ENCODE peak calls at places on chromosomes 13 and 19, in four cellular contexts. One of them, this sample, is unnamed.

GRCh38 chr19:51129716-51130115 is 5.0 kb downstream of the SIGLEC9 start:
- DNase-seq in cardiac fibroblast: no peak
- DNase-seq in activated B cell treated with CpG ODN at 0.5 μM for 24 hours: no peak
- DNase-seq in heart left ventricle: no peak
- DNase-seq in this sample: no peak

GRCh38 chr13:30744056-30744684 is 8.8 kb downstream of the ALOX5AP start:
- DNase-seq in cardiac fibroblast: peak
- DNase-seq in activated B cell treated with CpG ODN at 0.5 μM for 24 hours: peak
- DNase-seq in heart left ventricle: no peak
- DNase-seq in this sample: no peak

GRCh38 chr13:98172570-98173405 is 4.3 kb downstream of the RNF113B start:
- DNase-seq in cardiac fibroblast: peak
- DNase-seq in activated B cell treated with CpG ODN at 0.5 μM for 24 hours: no peak
- DNase-seq in heart left ventricle: no peak
- DNase-seq in this sample: no peak

GRCh38 chr19:15452111-15453047 is 2.6 kb upstream of the WIZ start:
- DNase-seq in cardiac fibroblast: peak
- DNase-seq in activated B cell treated with CpG ODN at 0.5 μM for 24 hours: no peak
- DNase-seq in heart left ventricle: peak
- DNase-seq in this sample: no peak

GRCh38 chr13:73481877-73482445 is 423.2 kb downstream of the KLF5 start:
- DNase-seq in cardiac fibroblast: no peak
- DNase-seq in activated B cell treated with CpG ODN at 0.5 μM for 24 hours: no peak
- DNase-seq in heart left ventricle: no peak
- DNase-seq in this sample: no peak

GRCh38 chr19:33005440-33005839 is 33.4 kb downstream of the FAAP24 start:
- DNase-seq in cardiac fibroblast: no peak
- DNase-seq in activated B cell treated with CpG ODN at 0.5 μM for 24 hours: no peak
- DNase-seq in heart left ventricle: no peak
- DNase-seq in this sample: no peak

GRCh38 chr19:33241091-33241529 is 15.5 kb upstream of the SLC7A10 start:
- DNase-seq in cardiac fibroblast: no peak
- DNase-seq in activated B cell treated with CpG ODN at 0.5 μM for 24 hours: no peak
- DNase-seq in heart left ventricle: no peak
- DNase-seq in this sample: no peak

GRCh38 chr13:40181203-40181845 is 485.1 kb downstream of the FOXO1 start:
- DNase-seq in cardiac fibroblast: peak
- DNase-seq in activated B cell treated with CpG ODN at 0.5 μM for 24 hours: no peak
- DNase-seq in heart left ventricle: no peak
- DNase-seq in this sample: no peak

GRCh38 chr19:12647490-12648071 is 19.0 kb downstream of the MAN2B1 start:
- DNase-seq in cardiac fibroblast: peak
- DNase-seq in activated B cell treated with CpG ODN at 0.5 μM for 24 hours: no peak
- DNase-seq in heart left ventricle: peak
- DNase-seq in this sample: no peak

GRCh38 chr13:109665211-109665610 is 121.2 kb downstream of the IRS2 start:
- DNase-seq in cardiac fibroblast: no peak
- DNase-seq in activated B cell treated with CpG ODN at 0.5 μM for 24 hours: no peak
- DNase-seq in heart left ventricle: no peak
- DNase-seq in this sample: no peak

GRCh38 chr13:78609464-78610205 is 6.3 kb upstream of the POU4F1 start:
- DNase-seq in cardiac fibroblast: no peak
- DNase-seq in activated B cell treated with CpG ODN at 0.5 μM for 24 hours: no peak
- DNase-seq in heart left ventricle: no peak
- DNase-seq in this sample: no peak

GRCh38 chr13:102846261-102847015 is 606 bp downstream of the ERCC5 start:
- DNase-seq in cardiac fibroblast: peak
- DNase-seq in activated B cell treated with CpG ODN at 0.5 μM for 24 hours: no peak
- DNase-seq in heart left ventricle: peak
- DNase-seq in this sample: no peak

GRCh38 chr19:15042003-15042402 is 7.3 kb upstream of the CASP14 start:
- DNase-seq in cardiac fibroblast: no peak
- DNase-seq in activated B cell treated with CpG ODN at 0.5 μM for 24 hours: no peak
- DNase-seq in heart left ventricle: no peak
- DNase-seq in this sample: no peak

GRCh38 chr13:20702530-20702929 is 969 bp upstream of the IL17D start:
- DNase-seq in cardiac fibroblast: no peak
- DNase-seq in activated B cell treated with CpG ODN at 0.5 μM for 24 hours: no peak
- DNase-seq in heart left ventricle: no peak
- DNase-seq in this sample: no peak

GRCh38 chr13:32883501-32883900 is 132.7 kb upstream of the KL start:
- DNase-seq in cardiac fibroblast: no peak
- DNase-seq in activated B cell treated with CpG ODN at 0.5 μM for 24 hours: no peak
- DNase-seq in heart left ventricle: no peak
- DNase-seq in this sample: no peak

GRCh38 chr19:10339977-10340376 is 553 bp upstream of the ICAM3 start:
- DNase-seq in cardiac fibroblast: no peak
- DNase-seq in activated B cell treated with CpG ODN at 0.5 μM for 24 hours: no peak
- DNase-seq in heart left ventricle: no peak
- DNase-seq in this sample: no peak

GRCh38 chr19:29266603-29267002 is 53.7 kb upstream of the UQCRFS1 start:
- DNase-seq in cardiac fibroblast: no peak
- DNase-seq in activated B cell treated with CpG ODN at 0.5 μM for 24 hours: no peak
- DNase-seq in heart left ventricle: no peak
- DNase-seq in this sample: no peak

GRCh38 chr19:36573948-36574726 is 1.0 kb upstream of the ZNF529 start:
- DNase-seq in cardiac fibroblast: peak
- DNase-seq in activated B cell treated with CpG ODN at 0.5 μM for 24 hours: no peak
- DNase-seq in heart left ventricle: no peak
- DNase-seq in this sample: no peak

GRCh38 chr13:67726979-67727378 is 496.8 kb upstream of the PCDH9 start:
- DNase-seq in cardiac fibroblast: no peak
- DNase-seq in activated B cell treated with CpG ODN at 0.5 μM for 24 hours: no peak
- DNase-seq in heart left ventricle: no peak
- DNase-seq in this sample: no peak

GRCh38 chr19:29530549-29531457 is 5.0 kb downstream of the VSTM2B start:
- DNase-seq in cardiac fibroblast: no peak
- DNase-seq in activated B cell treated with CpG ODN at 0.5 μM for 24 hours: no peak
- DNase-seq in heart left ventricle: no peak
- DNase-seq in this sample: no peak

GRCh38 chr13:69077267-69077666 is 1030.4 kb upstream of the ATXN8OS start:
- DNase-seq in cardiac fibroblast: no peak
- DNase-seq in activated B cell treated with CpG ODN at 0.5 μM for 24 hours: no peak
- DNase-seq in heart left ventricle: no peak
- DNase-seq in this sample: no peak

GRCh38 chr19:50357178-50358100 is 8.0 kb downstream of the NAPSA start:
- DNase-seq in cardiac fibroblast: peak
- DNase-seq in activated B cell treated with CpG ODN at 0.5 μM for 24 hours: peak
- DNase-seq in heart left ventricle: peak
- DNase-seq in this sample: no peak

GRCh38 chr13:109275848-109276247 is 510.5 kb downstream of the IRS2 start:
- DNase-seq in cardiac fibroblast: no peak
- DNase-seq in activated B cell treated with CpG ODN at 0.5 μM for 24 hours: no peak
- DNase-seq in heart left ventricle: no peak
- DNase-seq in this sample: no peak

GRCh38 chr19:17128403-17128802 is 52.8 kb downstream of the MYO9B start:
- DNase-seq in cardiac fibroblast: no peak
- DNase-seq in activated B cell treated with CpG ODN at 0.5 μM for 24 hours: no peak
- DNase-seq in heart left ventricle: no peak
- DNase-seq in this sample: no peak

GRCh38 chr19:56071151-56071550 is 49.9 kb downstream of the ZNF787 start:
- DNase-seq in cardiac fibroblast: peak
- DNase-seq in activated B cell treated with CpG ODN at 0.5 μM for 24 hours: no peak
- DNase-seq in heart left ventricle: no peak
- DNase-seq in this sample: no peak
- TF ChIP-seq CTCF in cardiac fibroblast: peak
- TF ChIP-seq CTCF in activated B cell treated with CpG ODN at 0.5 μM for 24 hours: no peak
- TF ChIP-seq CTCF in heart left ventricle: no peak
- TF ChIP-seq CTCF in this sample: peak

GRCh38 chr19:4389511-4390016 is 10.8 kb downstream of the SH3GL1 start:
- DNase-seq in cardiac fibroblast: no peak
- DNase-seq in activated B cell treated with CpG ODN at 0.5 μM for 24 hours: no peak
- DNase-seq in heart left ventricle: no peak
- DNase-seq in this sample: no peak

GRCh38 chr19:4389064-4389375 is 11.3 kb downstream of the SH3GL1 start:
- DNase-seq in cardiac fibroblast: no peak
- DNase-seq in activated B cell treated with CpG ODN at 0.5 μM for 24 hours: no peak
- DNase-seq in heart left ventricle: no peak
- DNase-seq in this sample: no peak

GRCh38 chr19:4386038-4386782 is 14.1 kb downstream of the SH3GL1 start:
- DNase-seq in cardiac fibroblast: no peak
- DNase-seq in activated B cell treated with CpG ODN at 0.5 μM for 24 hours: no peak
- DNase-seq in heart left ventricle: no peak
- DNase-seq in this sample: no peak

GRCh38 chr19:4390017-4390861 is 10.1 kb downstream of the SH3GL1 start:
- DNase-seq in cardiac fibroblast: peak
- DNase-seq in activated B cell treated with CpG ODN at 0.5 μM for 24 hours: no peak
- DNase-seq in heart left ventricle: peak
- DNase-seq in this sample: no peak

GRCh38 chr19:4388171-4389063 is 11.9 kb downstream of the SH3GL1 start:
- DNase-seq in cardiac fibroblast: no peak
- DNase-seq in activated B cell treated with CpG ODN at 0.5 μM for 24 hours: no peak
- DNase-seq in heart left ventricle: peak
- DNase-seq in this sample: no peak
- TF ChIP-seq CTCF in cardiac fibroblast: no peak
- TF ChIP-seq CTCF in activated B cell treated with CpG ODN at 0.5 μM for 24 hours: no peak
- TF ChIP-seq CTCF in heart left ventricle: no peak
- TF ChIP-seq CTCF in this sample: no peak

GRCh38 chr13:110713642-110713952 is at the start of gene ING1:
- DNase-seq in cardiac fibroblast: no peak
- DNase-seq in activated B cell treated with CpG ODN at 0.5 μM for 24 hours: no peak
- DNase-seq in heart left ventricle: no peak
- DNase-seq in this sample: no peak
- TF ChIP-seq CTCF in cardiac fibroblast: no peak
- TF ChIP-seq CTCF in activated B cell treated with CpG ODN at 0.5 μM for 24 hours: no peak
- TF ChIP-seq CTCF in heart left ventricle: no peak
- TF ChIP-seq CTCF in this sample: no peak

GRCh38 chr19:5132698-5133651 is 164.1 kb downstream of the KDM4B start:
- DNase-seq in cardiac fibroblast: no peak
- DNase-seq in activated B cell treated with CpG ODN at 0.5 μM for 24 hours: no peak
- DNase-seq in heart left ventricle: no peak
- DNase-seq in this sample: no peak

GRCh38 chr19:5129691-5130090 is 160.8 kb downstream of the KDM4B start:
- DNase-seq in cardiac fibroblast: no peak
- DNase-seq in activated B cell treated with CpG ODN at 0.5 μM for 24 hours: no peak
- DNase-seq in heart left ventricle: no peak
- DNase-seq in this sample: no peak

GRCh38 chr19:5130371-5131030 is 161.6 kb downstream of the KDM4B start:
- DNase-seq in cardiac fibroblast: no peak
- DNase-seq in activated B cell treated with CpG ODN at 0.5 μM for 24 hours: peak
- DNase-seq in heart left ventricle: no peak
- DNase-seq in this sample: no peak

GRCh38 chr19:5131866-5132561 is 163.1 kb downstream of the KDM4B start:
- DNase-seq in cardiac fibroblast: no peak
- DNase-seq in activated B cell treated with CpG ODN at 0.5 μM for 24 hours: no peak
- DNase-seq in heart left ventricle: no peak
- DNase-seq in this sample: no peak

DNA sequence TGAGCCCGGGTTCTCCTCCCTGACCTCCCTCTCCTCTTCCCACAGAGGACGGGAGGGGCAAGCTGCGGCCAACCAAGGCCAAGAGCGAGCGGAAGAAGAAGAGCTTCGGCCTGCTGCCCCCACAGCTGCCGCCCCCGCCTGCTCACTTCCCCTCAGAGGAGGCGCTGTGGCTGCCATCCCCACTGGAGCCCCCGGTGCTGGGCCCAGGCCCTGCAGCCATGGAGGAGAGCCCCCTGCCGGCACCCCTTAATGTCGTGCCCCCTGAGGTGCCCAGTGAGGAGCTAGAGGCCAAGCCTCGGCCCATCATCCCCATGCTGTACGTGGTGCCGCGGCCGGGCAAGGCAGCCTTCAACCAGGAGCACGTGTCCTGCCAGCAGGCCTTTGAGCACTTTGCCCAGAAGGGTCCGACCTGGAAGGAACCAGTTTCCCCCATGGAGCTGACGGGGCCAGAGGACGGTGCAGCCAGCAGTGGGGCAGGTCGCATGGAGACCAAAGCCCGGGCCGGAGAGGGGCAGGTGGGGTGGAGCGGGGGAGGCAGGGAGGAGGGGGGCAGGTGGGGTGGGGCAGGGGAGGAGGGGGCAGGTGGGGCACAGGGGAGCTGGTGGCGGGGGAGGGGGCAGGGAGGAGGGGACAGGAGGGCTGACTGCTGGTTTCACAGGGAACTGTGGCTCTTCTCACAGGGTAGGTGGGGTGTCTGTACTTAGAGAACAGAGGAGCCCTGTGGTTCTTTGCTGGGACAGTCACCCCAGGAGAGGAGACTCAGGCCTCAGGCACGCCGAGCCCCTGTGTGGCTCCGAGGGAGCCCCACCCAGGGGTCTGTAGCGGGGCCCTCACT is 162.3 kb downstream of the KDM4B start:
- DNase-seq in cardiac fibroblast: no peak
- DNase-seq in activated B cell treated with CpG ODN at 0.5 μM for 24 hours: peak
- DNase-seq in heart left ventricle: no peak
- DNase-seq in this sample: no peak
- TF ChIP-seq CTCF in cardiac fibroblast: no peak
- TF ChIP-seq CTCF in activated B cell treated with CpG ODN at 0.5 μM for 24 hours: no peak
- TF ChIP-seq CTCF in heart left ventricle: no peak
- TF ChIP-seq CTCF in this sample: no peak

DNA sequence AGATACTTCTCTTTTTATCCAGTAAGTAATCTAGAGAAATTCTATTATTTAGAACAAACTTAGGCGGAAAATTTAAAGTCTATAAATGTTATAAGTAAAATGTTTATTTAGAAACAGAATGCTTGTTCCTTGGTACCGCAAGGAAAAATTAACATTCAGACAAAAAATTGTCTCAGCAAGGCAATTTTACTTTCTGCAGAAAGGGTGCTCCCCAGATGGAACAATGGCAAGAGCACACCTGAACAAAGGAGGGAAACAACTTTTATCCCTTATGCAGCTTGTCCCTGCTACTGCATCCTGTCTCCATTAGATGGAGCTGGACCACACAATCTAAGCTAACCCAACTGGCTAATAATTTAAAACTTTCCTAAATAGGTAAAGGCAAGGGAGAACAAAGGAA is 6.5 kb upstream of the ZNF708 start:
- DNase-seq in cardiac fibroblast: no peak
- DNase-seq in activated B cell treated with CpG ODN at 0.5 μM for 24 hours: no peak
- DNase-seq in heart left ventricle: no peak
- DNase-seq in this sample: no peak
- TF ChIP-seq CTCF in cardiac fibroblast: no peak
- TF ChIP-seq CTCF in activated B cell treated with CpG ODN at 0.5 μM for 24 hours: no peak
- TF ChIP-seq CTCF in heart left ventricle: no peak
- TF ChIP-seq CTCF in this sample: no peak

GRCh38 chr19:1577929-1578618 is 9.9 kb upstream of the MEX3D start:
- DNase-seq in cardiac fibroblast: no peak
- DNase-seq in activated B cell treated with CpG ODN at 0.5 μM for 24 hours: no peak
- DNase-seq in heart left ventricle: peak
- DNase-seq in this sample: no peak

GRCh38 chr19:1575323-1576241 is 7.5 kb upstream of the MEX3D start:
- DNase-seq in cardiac fibroblast: no peak
- DNase-seq in activated B cell treated with CpG ODN at 0.5 μM for 24 hours: no peak
- DNase-seq in heart left ventricle: peak
- DNase-seq in this sample: no peak

GRCh38 chr19:1579222-1579621 is 11.1 kb upstream of the MEX3D start:
- DNase-seq in cardiac fibroblast: no peak
- DNase-seq in activated B cell treated with CpG ODN at 0.5 μM for 24 hours: no peak
- DNase-seq in heart left ventricle: no peak
- DNase-seq in this sample: no peak

GRCh38 chr19:1576242-1577089 is 8.3 kb upstream of the MEX3D start:
- DNase-seq in cardiac fibroblast: no peak
- DNase-seq in activated B cell treated with CpG ODN at 0.5 μM for 24 hours: no peak
- DNase-seq in heart left ventricle: peak
- DNase-seq in this sample: no peak

GRCh38 chr19:1577090-1577928 is 9.2 kb upstream of the MEX3D start:
- DNase-seq in cardiac fibroblast: no peak
- DNase-seq in activated B cell treated with CpG ODN at 0.5 μM for 24 hours: no peak
- DNase-seq in heart left ventricle: peak
- DNase-seq in this sample: no peak
- TF ChIP-seq CTCF in cardiac fibroblast: no peak
- TF ChIP-seq CTCF in activated B cell treated with CpG ODN at 0.5 μM for 24 hours: no peak
- TF ChIP-seq CTCF in heart left ventricle: no peak
- TF ChIP-seq CTCF in this sample: no peak

GRCh38 chr13:41848435-41849255 is 112.3 kb downstream of the VWA8 start:
- DNase-seq in cardiac fibroblast: peak
- DNase-seq in activated B cell treated with CpG ODN at 0.5 μM for 24 hours: no peak
- DNase-seq in heart left ventricle: no peak
- DNase-seq in this sample: no peak
- TF ChIP-seq CTCF in cardiac fibroblast: peak
- TF ChIP-seq CTCF in activated B cell treated with CpG ODN at 0.5 μM for 24 hours: no peak
- TF ChIP-seq CTCF in heart left ventricle: no peak
- TF ChIP-seq CTCF in this sample: peak